ENCODE peak calls at places on chromosomes 6 and 20, in seven cellular contexts. S is T-helper 2 cell; G is EH; Z is putamen; L is A549; X is ACHN; H is activated CD4-positive, alpha-beta T cell treated with anti-CD3 and anti-CD28 coated beads for 36 hours. A is an unnamed sample.
A peak's percentile ranks its signal among the peaks of the same experiment; 100 is the strongest.

GRCh38 chr6:803191-803977 is 110.4 kb upstream of the EXOC2 start:
- DNase-seq in S (no peak), G (no peak), H (no peak), X (no peak), Z (no peak), L (no peak), A (no peak)

GRCh38 chr6:11496152-11497060 is 41.1 kb upstream of the TMEM170B start:
- DNase-seq in G (peak; percentile 86), X (peak; percentile 74), H (peak; percentile 80), Z (peak; percentile 81), L (peak; percentile 50), S (peak; percentile 63), A (peak; percentile 40)

GRCh38 chr6:2103644-2104523 is 141.5 kb downstream of the GMDS start:
- DNase-seq in Z (peak; percentile 39), S (no peak), L (peak; percentile 33), X (peak; percentile 71), G (peak; percentile 67), H (no peak), A (no peak)

GRCh38 chr6:156752666-156753301 is 24.4 kb upstream of the ARID1B start:
- DNase-seq in L (no peak), H (no peak), G (no peak), S (no peak), Z (no peak), X (peak; percentile 11), A (no peak)

GRCh38 chr20:60108397-60108796 is 150.2 kb downstream of the CDH26 start:
- DNase-seq in L (no peak), Z (no peak), X (no peak), G (peak; percentile 62), S (no peak), H (no peak), A (no peak)

GRCh38 chr20:3932277-3933073 is 43.3 kb downstream of the PANK2 start:
- DNase-seq in H (no peak), G (peak; percentile 65), X (peak; percentile 55), Z (no peak), S (no peak), L (no peak), A (no peak)

GRCh38 chr20:43590036-43590391 is 723 bp upstream of the IFT52 start:
- DNase-seq in Z (peak; percentile 30), L (peak; percentile 10), X (peak; percentile 6), S (peak; percentile 1), G (no peak), H (peak; percentile 45), A (no peak)

GRCh38 chr20:47754301-47754700 is 31.0 kb downstream of the SULF2 start:
- DNase-seq in H (no peak), Z (no peak), X (no peak), G (no peak), L (no peak), S (no peak), A (no peak)

GRCh38 chr6:16514249-16514648 is 247.0 kb downstream of the ATXN1 start:
- DNase-seq in Z (peak; percentile 66), X (peak; percentile 54), L (peak; percentile 40), S (peak; percentile 13), H (peak; percentile 37), G (peak; percentile 69), A (no peak)

GRCh38 chr6:28474441-28475219 is 31.3 kb upstream of the ZSCAN23 start:
- DNase-seq in G (peak; percentile 86), Z (peak; percentile 82), X (peak; percentile 83), S (no peak), L (peak; percentile 38), H (peak; percentile 39), A (no peak)

GRCh38 chr6:140079328-140079727 is 704.9 kb upstream of the CITED2 start:
- DNase-seq in G (peak; percentile 57), Z (no peak), H (no peak), S (no peak), X (no peak), L (no peak), A (no peak)

GRCh38 chr20:44861547-44862006 is 23.9 kb upstream of the YWHAB start:
- DNase-seq in H (no peak), S (no peak), X (no peak), G (peak; percentile 69), Z (no peak), L (no peak), A (no peak)

GRCh38 chr6:42025066-42025789 is 25.1 kb upstream of the TAF8 start:
- DNase-seq in L (no peak), G (no peak), S (no peak), Z (no peak), H (no peak), X (no peak), A (no peak)

GRCh38 chr6:84521419-84522001 is 242.9 kb downstream of the TBX18 start:
- DNase-seq in G (no peak), L (no peak), H (no peak), X (no peak), S (no peak), Z (no peak), A (no peak)

GRCh38 chr20:38551056-38551626 is 29.9 kb upstream of the ADIG start:
- DNase-seq in S (no peak), Z (no peak), L (no peak), X (no peak), H (no peak), G (no peak), A (no peak)

GRCh38 chr20:15523431-15523830 is 1049.8 kb downstream of the KIF16B start:
- DNase-seq in Z (no peak), H (no peak), S (no peak), L (no peak), X (no peak), G (no peak), A (no peak)

A was measured in effector memory CD4-positive, alpha-beta T cell.